ENCODE peak calls at places on chromosomes 3 and 15, in six cellular contexts. A is SK-N-SH, F is HCT116, N is hepatocyte, S is PC-3, J is GM23248. X is an unnamed sample.
A peak's percentile ranks its signal among the peaks of the same experiment; 100 is the strongest.

GRCh38 chr3:195556390-195556789 is 13.3 kb upstream of the PPP1R2 start:
- DNase-seq in A (no peak), N (no peak), J (peak; percentile 50), F (no peak), S (peak; percentile 37), X (no peak)

GRCh38 chr3:58288011-58288728 is 17.9 kb upstream of the RPP14 start:
- DNase-seq in F (no peak), J (no peak), A (no peak), N (no peak), S (no peak), X (no peak)

GRCh38 chr15:65970937-65971740 is 101.8 kb downstream of the RAB11A start:
- DNase-seq in F (no peak), A (no peak), S (no peak), J (no peak), N (no peak), X (no peak)

GRCh38 chr15:68208641-68209240 is 3.6 kb upstream of the CALML4 start:
- DNase-seq in J (no peak), A (no peak), F (no peak), N (no peak), S (no peak), X (peak; percentile 69)

GRCh38 chr15:91974321-91974720 is 120.8 kb downstream of the SLCO3A1 start:
- DNase-seq in J (no peak), S (peak; percentile 48), N (no peak), A (no peak), F (no peak), X (no peak)

GRCh38 chr15:79307251-79307650 is 3.7 kb upstream of the TMED3 start:
- DNase-seq in S (no peak), J (no peak), N (no peak), A (no peak), F (no peak), X (no peak)

GRCh38 chr3:10437272-10437994 is 68.0 kb downstream of the ATP2B2 start:
- DNase-seq in J (peak; percentile 81), N (no peak), F (no peak), A (no peak), S (peak; percentile 10), X (no peak)

GRCh38 chr3:15779111-15779510 is 18.7 kb downstream of the ANKRD28 start:
- DNase-seq in J (no peak), N (no peak), A (no peak), F (no peak), S (no peak), X (no peak)

GRCh38 chr3:172658344-172659245 is 52.3 kb downstream of the NCEH1 start:
- DNase-seq in N (peak; percentile 29), A (no peak), F (peak; percentile 94), J (peak; percentile 95), S (peak; percentile 85), X (no peak)

GRCh38 chr15:60408438-60409105 is 10.8 kb upstream of the ANXA2 start:
- DNase-seq in F (no peak), S (peak; percentile 94), A (no peak), J (peak; percentile 92), N (no peak), X (peak; percentile 44)

GRCh38 chr15:80210612-80211554 is 41.1 kb downstream of the CTXND1 start:
- DNase-seq in N (no peak), F (no peak), S (no peak), A (no peak), J (no peak), X (peak; percentile 36)

GRCh38 chr15:30788595-30788994 is 115.1 kb upstream of the FAN1 start:
- DNase-seq in J (no peak), F (no peak), S (no peak), N (no peak), A (no peak), X (no peak)

GRCh38 chr15:66795851-66796250 is 93.8 kb downstream of the SMAD6 start:
- DNase-seq in F (no peak), J (no peak), A (no peak), N (no peak), S (no peak), X (no peak)

GRCh38 chr3:105526349-105527111 is 159.8 kb downstream of the ALCAM start:
- DNase-seq in N (no peak), F (no peak), S (peak; percentile 85), J (no peak), A (no peak), X (no peak)

GRCh38 chr15:39969871-39970270 is 36.0 kb downstream of the EIF2AK4 start:
- DNase-seq in S (no peak), A (no peak), J (peak; percentile 79), F (peak; percentile 4), N (no peak), X (no peak)

GRCh38 chr3:105729662-105730061 is 139.2 kb downstream of the CBLB start:
- DNase-seq in F (no peak), N (no peak), J (peak; percentile 48), S (no peak), A (no peak), X (no peak)

GRCh38 chr15:59349715-59350420 is 22.8 kb downstream of the MYO1E start:
- DNase-seq in S (peak; percentile 88), J (peak; percentile 96), N (peak; percentile 76), A (peak; percentile 24), F (peak; percentile 83), X (no peak)

GRCh38 chr3:124923833-124924232 is 10.7 kb downstream of the MUC13 start:
- DNase-seq in N (no peak), F (no peak), S (no peak), A (no peak), J (peak; percentile 51), X (no peak)

GRCh38 chr3:81799403-81799802 is 38.0 kb upstream of the GBE1 start:
- DNase-seq in J (peak; percentile 25), A (no peak), S (no peak), N (no peak), F (no peak), X (no peak)

GRCh38 chr3:186806173-186807055 is at the start of gene RFC4:
- DNase-seq in F (no peak), A (peak; percentile 88), S (peak; percentile 88), N (peak; percentile 87), J (peak; percentile 83), X (peak; percentile 90)

GRCh38 chr15:45023659-45024320 is 795 bp downstream of the SORD start:
- DNase-seq in J (peak; percentile 47), F (no peak), A (peak; percentile 16), N (peak; percentile 27), S (peak; percentile 54), X (peak; percentile 3)

GRCh38 chr3:16784958-16785357 is 99.8 kb upstream of the PLCL2 start:
- DNase-seq in J (no peak), S (no peak), F (no peak), A (no peak), N (no peak), X (no peak)

GRCh38 chr3:16793321-16793720 is 91.4 kb upstream of the PLCL2 start:
- DNase-seq in F (no peak), N (no peak), A (no peak), S (no peak), J (no peak), X (no peak)

GRCh38 chr3:16789344-16790100 is 95.2 kb upstream of the PLCL2 start:
- DNase-seq in S (no peak), A (no peak), N (no peak), F (no peak), J (no peak), X (peak; percentile 14)

GRCh38 chr3:16790432-16791379 is 94.0 kb upstream of the PLCL2 start:
- DNase-seq in F (no peak), S (no peak), N (no peak), A (no peak), J (no peak), X (no peak)

DNA sequence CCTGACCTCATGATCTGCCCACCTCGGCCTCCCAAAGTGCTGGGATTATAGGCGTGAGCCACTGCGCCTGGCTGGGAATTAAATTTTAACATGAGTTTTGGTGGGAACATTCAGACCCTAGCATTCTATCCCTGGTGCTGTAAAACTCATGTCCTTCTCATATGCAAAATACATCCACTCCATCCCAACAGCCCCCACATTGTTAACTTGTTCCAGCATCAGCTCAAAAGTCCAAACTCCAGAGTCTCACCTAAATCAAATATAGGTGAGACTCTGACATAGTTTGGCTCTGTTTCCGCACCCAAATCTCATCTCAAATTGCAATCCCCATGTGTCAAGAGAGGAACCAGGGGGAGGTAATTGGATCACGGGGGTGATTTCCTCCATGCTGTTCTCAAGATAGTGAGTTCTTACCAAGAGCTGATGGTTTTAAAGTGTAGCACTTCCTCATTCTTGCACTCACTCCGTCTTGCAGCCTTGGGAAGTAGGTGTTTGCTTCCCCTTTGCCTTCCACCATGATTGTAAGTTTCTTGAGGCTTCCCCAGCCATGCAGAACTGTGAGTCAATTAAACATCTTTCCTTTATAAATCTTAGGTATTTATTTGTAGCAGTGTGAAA is 96.2 kb upstream of the PLCL2 start:
- DNase-seq in S (no peak), N (no peak), A (no peak), J (no peak), F (no peak), X (no peak)
- H3K9me2 ChIP-seq in S (no peaks in the 10 kb centered on the region), N (no peaks in the 10 kb centered on the region), A (no peaks in the 10 kb centered on the region), J (no peaks in the 10 kb centered on the region), F (no peaks in the 10 kb centered on the region), X (no peaks in the 10 kb centered on the region)

DNA sequence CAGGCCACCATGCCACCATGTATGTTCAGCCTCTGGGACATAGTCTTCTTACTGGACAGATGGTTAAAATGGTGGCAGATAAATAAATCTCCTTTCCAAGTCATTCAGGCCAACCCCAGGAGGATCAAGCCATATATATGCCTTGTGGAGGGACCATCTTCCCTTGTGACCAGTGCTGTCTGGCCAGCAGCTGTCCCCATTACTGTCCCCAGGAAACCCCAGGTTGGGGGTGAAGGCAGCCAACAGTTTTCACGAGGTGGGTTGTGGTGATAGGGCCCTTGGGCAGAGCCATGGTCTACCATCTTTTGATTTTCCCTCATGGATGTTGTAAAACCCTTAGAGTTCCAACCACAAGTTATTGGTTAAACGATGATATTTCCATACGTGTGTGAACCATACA is 48.7 kb upstream of the PCSK6 start:
- DNase-seq in S (no peak), J (no peak), F (no peak), A (no peak), N (no peak), X (no peak)
- H3K4me2 ChIP-seq in S (no peak overlapping the region), J (no peak overlapping the region), F (no peak overlapping the region), A (no peak overlapping the region), N (no peak overlapping the region), X (no peak overlapping the region)

GRCh38 chr3:46948830-46949671 is 27.5 kb downstream of the CCDC12 start:
- DNase-seq in F (no peak), N (peak; percentile 63), S (no peak), A (no peak), J (no peak), X (no peak)
- H3K27ac ChIP-seq in F (peak overlapping the region; percentile 50), N (peak overlapping the region; percentile 99), S (no peak overlapping the region), A (peak overlapping the region; percentile 87), J (no peak overlapping the region), X (peak overlapping the region; percentile 26)

DNA sequence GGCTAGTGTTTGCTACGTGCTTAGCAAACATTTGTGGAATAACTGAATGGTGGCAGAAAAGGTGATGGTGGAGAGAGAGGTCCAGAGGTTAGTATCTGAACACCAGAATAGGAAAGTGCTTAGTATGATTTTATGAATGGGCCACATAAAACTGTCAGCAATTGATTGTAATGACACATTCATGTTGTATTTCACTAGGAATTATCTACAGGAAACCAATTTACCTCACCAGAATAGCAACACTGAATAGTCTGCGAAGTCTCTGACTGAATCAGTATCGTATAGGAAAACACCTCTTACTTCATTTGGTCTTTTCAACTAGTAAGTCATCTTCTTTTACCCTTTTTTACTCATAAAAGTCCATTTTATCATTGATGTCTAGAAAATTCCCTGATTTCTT is 8.2 kb upstream of the ATP11B start:
- DNase-seq in J (no peak), N (no peak), F (no peak), S (no peak), A (no peak), X (no peak)
- H3K9me2 ChIP-seq in J (no peaks in the 10 kb centered on the region), N (no peaks in the 10 kb centered on the region), F (no peaks in the 10 kb centered on the region), S (no peaks in the 10 kb centered on the region), A (no peaks in the 10 kb centered on the region), X (no peaks in the 10 kb centered on the region)

X was measured in OCI-LY7.